ENCODE peak calls at places on chromosome 20, in six cellular contexts. R is A549, N is esophagus squamous epithelium, Y is lung, Q is HepG2, B is hepatocyte. F is an unnamed sample.

GRCh38 chr20:56628873-56629463 is at the start of gene TFAP2C:
- DNase-seq in Y (peak), Q (no peak), R (peak), N (no peak), B (peak), F (peak)

GRCh38 chr20:31674895-31675827 is 37.4 kb downstream of the COX4I2 start:
- DNase-seq in N (no peak), R (no peak), B (no peak), Y (peak), Q (no peak), F (peak)

GRCh38 chr20:22590662-22591061 is 6.3 kb upstream of the FOXA2 start:
- DNase-seq in Q (no peak), Y (no peak), N (no peak), R (no peak), B (no peak), F (no peak)

GRCh38 chr20:38109025-38109541 is 56.0 kb downstream of the TGM2 start:
- DNase-seq in Q (no peak), N (no peak), Y (no peak), B (no peak), R (no peak), F (no peak)

GRCh38 chr20:24045621-24046020 is 57.0 kb upstream of the GGTLC1 start:
- DNase-seq in Y (no peak), Q (no peak), R (no peak), N (no peak), B (no peak), F (no peak)

GRCh38 chr20:39897781-39898466 is 791.1 kb downstream of the MAFB start:
- DNase-seq in R (no peak), Q (no peak), Y (no peak), B (no peak), N (no peak), F (no peak)

GRCh38 chr20:18276821-18277220 is 11.5 kb upstream of the ZNF133 start:
- DNase-seq in N (no peak), Y (peak), R (peak), Q (peak), B (peak), F (peak)

GRCh38 chr20:4081396-4081795 is 66.0 kb upstream of the RNF24 start:
- DNase-seq in Q (no peak), Y (no peak), N (no peak), B (no peak), R (no peak), F (no peak)

GRCh38 chr20:40634891-40635290 is 54.1 kb downstream of the MAFB start:
- DNase-seq in N (no peak), Y (no peak), Q (no peak), B (no peak), R (no peak), F (no peak)

GRCh38 chr20:10137032-10137431 is 81.6 kb upstream of the SNAP25 start:
- DNase-seq in N (no peak), B (no peak), Q (no peak), Y (no peak), R (no peak), F (no peak)

GRCh38 chr20:58967652-58968429 is 13.2 kb upstream of the NELFCD start:
- DNase-seq in N (no peak), B (no peak), Y (no peak), Q (no peak), R (no peak), F (no peak)

GRCh38 chr20:17445561-17445960 is 85.6 kb downstream of the BFSP1 start:
- DNase-seq in Y (no peak), Q (no peak), N (no peak), B (no peak), R (no peak), F (no peak)

GRCh38 chr20:47960277-47960676 is 175.0 kb upstream of the SULF2 start:
- DNase-seq in B (no peak), Q (peak), Y (no peak), N (no peak), R (no peak), F (no peak)

GRCh38 chr20:4563534-4563933 is 158.2 kb upstream of the PRND start:
- DNase-seq in Y (no peak), Q (peak), N (no peak), B (peak), R (no peak), F (peak)

GRCh38 chr20:33604084-33604990 is 57.8 kb upstream of the C20orf144 start:
- DNase-seq in N (no peak), Q (no peak), Y (no peak), R (no peak), B (no peak), F (no peak)

GRCh38 chr20:10637062-10637559 is 36.7 kb downstream of the JAG1 start:
- DNase-seq in R (no peak), Q (no peak), Y (no peak), B (no peak), N (no peak), F (peak)

GRCh38 chr20:1676650-1677049 is 19.1 kb upstream of the SIRPG start:
- DNase-seq in Y (no peak), N (no peak), Q (no peak), R (no peak), B (no peak), F (no peak)

GRCh38 chr20:1871807-1872455 is 23.3 kb upstream of the SIRPA start:
- DNase-seq in Q (no peak), N (no peak), B (no peak), R (no peak), Y (no peak), F (no peak)

GRCh38 chr20:64143018-64143801 is 21.0 kb upstream of the MYT1 start:
- DNase-seq in N (no peak), Y (no peak), R (no peak), B (no peak), Q (no peak), F (no peak)

GRCh38 chr20:34390769-34391447 is 27.8 kb downstream of the ITCH start:
- DNase-seq in Q (peak), N (no peak), B (peak), R (peak), Y (peak), F (peak)

GRCh38 chr20:63580796-63581461 is 6.9 kb upstream of the HELZ2 start:
- DNase-seq in Y (no peak), Q (peak), B (peak), N (no peak), R (peak), F (peak)

GRCh38 chr20:34907616-34908469 is 31.4 kb downstream of the ACSS2 start:
- DNase-seq in Y (peak), R (peak), B (peak), Q (peak), N (no peak), F (peak)

GRCh38 chr20:57153238-57153905 is 113.1 kb downstream of the BMP7 start:
- DNase-seq in N (no peak), Q (no peak), Y (no peak), R (no peak), B (no peak), F (no peak)

GRCh38 chr20:62860391-62860923 is 1.2 kb downstream of the TCFL5 start:
- DNase-seq in Y (no peak), Q (peak), B (no peak), R (no peak), N (no peak), F (no peak)

GRCh38 chr20:7025635-7026034 is 258.1 kb downstream of the BMP2 start:
- DNase-seq in B (no peak), Q (no peak), Y (no peak), R (no peak), N (no peak), F (no peak)

GRCh38 chr20:7029005-7029404 is 261.5 kb downstream of the BMP2 start:
- DNase-seq in Q (no peak), B (no peak), R (no peak), N (no peak), Y (no peak), F (no peak)

DNA sequence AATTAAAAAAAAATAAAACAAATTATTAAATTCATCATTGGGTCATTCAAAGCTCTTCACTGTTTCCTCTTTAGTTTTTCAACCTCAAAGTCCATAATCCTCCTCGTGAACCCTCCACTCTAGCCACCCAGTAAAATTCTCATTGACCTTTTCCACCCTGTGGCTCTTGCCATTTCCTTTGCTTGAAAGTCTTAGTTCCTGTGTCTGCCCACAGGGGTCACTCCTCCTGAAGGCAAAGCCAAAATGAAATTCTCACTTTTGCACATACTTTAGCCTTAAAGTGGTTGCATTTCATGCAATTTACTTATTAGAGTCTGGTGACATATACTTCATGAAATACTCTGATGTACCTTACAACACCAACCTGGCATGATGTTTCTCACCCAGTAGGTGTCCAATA is 263.7 kb downstream of the BMP2 start:
- DNase-seq in Y (no peak), N (no peak), R (peak), B (no peak), Q (peak), F (no peak)
- TF ChIP-seq CTCF in Y (no peak), N (no peak), R (no peak), B (peak), Q (peak), F (peak)

DNA sequence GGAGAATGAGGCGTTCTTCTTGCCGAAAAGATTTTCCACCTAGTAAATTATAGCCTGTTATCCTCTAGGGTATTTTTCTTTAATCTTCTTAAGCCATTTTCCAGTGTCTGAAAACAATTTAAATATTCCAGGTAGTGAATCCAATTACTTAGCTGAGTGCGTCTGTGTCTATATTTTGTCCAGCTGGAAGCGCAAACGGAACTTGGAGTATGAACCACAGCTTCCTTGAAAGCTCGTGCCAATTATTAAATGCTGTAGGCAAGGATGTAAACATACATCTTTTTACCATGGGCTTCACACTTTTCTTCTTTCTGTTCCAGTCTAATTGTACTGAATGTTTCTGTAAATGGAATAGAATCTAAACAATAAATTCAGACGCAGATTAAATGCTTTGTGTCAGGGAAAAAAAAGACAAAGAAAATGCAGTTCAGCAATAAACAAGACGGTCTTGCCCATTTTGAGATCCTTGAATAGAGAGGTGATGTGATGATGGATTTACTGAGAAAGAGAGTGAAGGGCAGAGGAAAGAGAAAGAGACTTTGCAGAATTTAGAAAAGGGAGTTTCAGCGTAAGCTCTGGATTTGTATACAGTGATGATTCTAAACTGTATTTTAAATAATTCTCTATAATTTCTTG is 1.9 kb downstream of the PLCB1 start:
- DNase-seq in B (no peak), R (no peak), Q (no peak), N (no peak), Y (no peak), F (no peak)
- H3K27ac ChIP-seq in B (no peak), R (no peak), Q (no peak), N (peak), Y (no peak), F (no peak)

DNA sequence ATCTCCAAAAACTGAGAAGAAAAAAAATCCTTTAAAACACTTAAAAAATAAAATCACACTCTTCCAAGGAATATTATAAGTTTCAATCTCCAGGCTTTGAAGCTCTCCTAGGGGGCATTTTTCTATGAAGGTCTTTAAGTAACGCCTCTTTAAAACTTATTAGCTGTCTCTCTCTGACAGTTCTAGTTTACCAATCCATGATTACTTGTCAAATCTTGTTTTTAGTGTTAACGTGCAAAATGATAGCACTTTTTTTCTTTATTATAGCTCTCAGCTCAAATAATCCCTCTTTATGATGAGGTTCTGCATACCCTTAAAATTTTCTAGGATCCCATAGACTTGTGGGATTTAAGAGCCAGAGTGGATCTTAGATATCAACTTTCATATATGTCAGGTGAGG is 369.0 kb downstream of the DOK5 start:
- DNase-seq in B (no peak), Y (no peak), R (no peak), N (no peak), Q (no peak), F (no peak)
- H3K4me3 ChIP-seq in B (no peak), Y (no peak), R (no peak), N (no peak), Q (no peak), F (no peak)

GRCh38 chr20:309306-309840 is 12.0 kb downstream of the ZCCHC3 start:
- DNase-seq in B (peak), Y (no peak), R (no peak), Q (no peak), N (no peak), F (no peak)
- TF ChIP-seq CTCF in B (peak), Y (no peak), R (no peak), Q (peak), N (no peak), F (peak)

DNA sequence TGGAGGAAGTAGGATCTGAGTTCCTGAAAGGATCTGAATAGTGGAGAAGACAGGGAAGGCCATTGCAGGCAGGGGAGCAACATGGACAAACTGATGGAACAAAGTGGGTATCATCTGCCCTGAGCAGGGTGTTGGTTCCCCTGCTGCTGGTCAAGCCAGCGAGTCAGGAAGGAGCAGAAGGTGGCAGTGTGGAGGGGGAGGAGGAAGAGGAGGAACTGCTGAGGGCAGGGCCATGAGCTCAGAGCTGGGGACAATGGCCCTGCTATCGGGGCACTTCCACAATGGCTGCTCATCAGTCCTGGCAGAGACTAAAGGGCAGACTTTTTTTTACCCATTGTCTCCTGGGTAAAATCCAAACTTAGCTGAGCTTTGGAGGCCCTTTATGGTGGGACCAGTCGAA is 13.6 kb downstream of the CNBD2 start:
- DNase-seq in N (no peak), Q (no peak), Y (no peak), B (no peak), R (no peak), F (no peak)
- H3K27ac ChIP-seq in N (no peak), Q (no peak), Y (no peak), B (no peak), R (no peak), F (no peak)

DNA sequence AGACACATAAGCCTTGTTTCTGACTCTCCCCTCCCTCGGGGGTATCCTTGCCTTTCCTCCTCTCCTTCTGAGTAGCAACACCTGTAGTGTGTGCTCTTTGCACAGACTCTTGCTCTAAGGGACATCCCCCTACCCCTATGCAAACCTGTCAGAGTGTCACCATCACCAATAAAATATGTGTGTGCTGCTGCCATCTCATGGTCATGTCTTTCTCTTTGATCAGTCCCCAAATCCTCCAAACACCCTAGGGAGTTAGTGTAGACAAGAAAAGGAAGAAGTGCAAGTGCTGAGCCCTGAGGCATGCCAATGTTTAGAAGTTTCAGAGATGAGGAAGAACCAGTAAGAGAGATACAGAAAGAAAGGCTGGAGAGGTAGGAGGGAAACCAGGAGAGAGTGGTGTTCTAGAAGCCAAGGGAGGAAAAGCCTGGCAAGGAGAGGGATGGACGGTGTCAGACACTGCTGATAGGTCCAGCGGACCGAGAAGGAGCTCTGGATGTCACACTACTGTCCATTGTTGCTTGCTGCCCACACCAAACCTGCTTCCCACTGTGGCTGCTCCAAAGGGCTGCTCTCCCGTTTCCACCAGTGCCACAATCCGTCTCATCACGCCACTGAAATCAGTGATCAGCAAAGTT is 16.4 kb downstream of the TRMT6 start:
- DNase-seq in Q (peak), R (peak), N (no peak), Y (no peak), B (no peak), F (no peak)
- H3K4me3 ChIP-seq in Q (no peak), R (no peak), N (no peak), Y (no peak), B (no peak), F (no peak)

GRCh38 chr20:44073675-44074071 is 113.3 kb downstream of the JPH2 start:
- DNase-seq in R (no peak), Y (no peak), Q (no peak), N (no peak), B (no peak), F (no peak)

GRCh38 chr20:44075950-44076232 is 111.1 kb downstream of the JPH2 start:
- DNase-seq in R (no peak), Q (no peak), B (no peak), Y (no peak), N (no peak), F (no peak)

GRCh38 chr20:44074252-44075151 is 112.5 kb downstream of the JPH2 start:
- DNase-seq in R (no peak), Y (no peak), Q (no peak), B (no peak), N (no peak), F (peak)

GRCh38 chr20:44073011-44073674 is 113.8 kb downstream of the JPH2 start:
- DNase-seq in N (no peak), B (no peak), Q (no peak), Y (no peak), R (no peak), F (no peak)

GRCh38 chr20:44075191-44075949 is 111.6 kb downstream of the JPH2 start:
- DNase-seq in Q (no peak), N (no peak), Y (no peak), B (no peak), R (no peak), F (no peak)
- TF ChIP-seq CTCF in Q (no peak), N (no peak), Y (no peak), B (no peak), R (no peak), F (no peak)

DNA sequence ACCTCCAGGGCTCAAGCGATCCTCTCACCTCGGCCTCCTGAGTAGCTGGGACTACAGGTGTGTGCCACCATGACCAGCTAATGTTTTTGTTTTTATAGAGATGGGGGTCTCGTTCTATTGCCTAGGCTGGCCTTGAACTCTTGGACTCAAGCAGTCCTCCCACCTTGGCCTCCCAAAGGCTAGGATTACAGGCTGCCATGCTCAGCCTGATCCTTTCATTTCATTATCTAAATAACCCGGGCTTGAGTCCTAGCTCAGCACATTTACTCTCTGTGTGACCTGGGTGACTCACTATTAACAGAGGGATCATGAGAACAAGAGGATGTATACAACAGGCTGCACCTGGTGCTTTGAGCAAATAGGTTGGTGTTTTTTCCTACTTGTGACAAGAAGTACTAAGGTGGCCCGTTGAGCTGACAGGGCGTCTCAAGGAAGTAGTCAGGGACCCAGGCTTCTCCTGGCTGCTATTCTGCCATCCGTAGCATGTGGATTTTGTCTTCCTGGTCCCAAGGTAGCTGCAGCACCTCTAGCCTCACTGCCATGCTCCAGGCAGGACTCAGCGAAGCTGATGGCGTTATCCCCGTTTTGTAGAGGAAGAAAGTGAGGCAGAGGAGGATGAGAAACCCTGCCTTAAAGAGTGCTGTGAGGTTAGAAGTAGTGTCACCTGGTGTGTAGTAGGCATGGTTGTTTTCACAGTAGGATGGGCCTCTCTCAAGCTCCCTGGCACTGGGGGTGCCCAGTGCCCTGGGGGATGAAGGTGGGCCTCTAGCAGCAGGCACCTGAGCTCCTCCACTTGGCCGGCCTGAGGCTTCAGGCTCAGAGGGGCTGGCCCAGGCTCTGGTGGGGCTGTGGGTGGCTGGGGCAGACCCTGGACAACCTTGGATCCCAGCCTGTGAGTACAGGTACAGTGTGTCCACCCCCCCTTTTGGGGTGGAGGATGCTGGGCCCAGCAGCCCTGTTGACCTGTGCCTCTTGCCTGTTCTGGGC is 62.4 kb downstream of the ADNP start:
- DNase-seq in R (no peak), B (peak), Y (no peak), Q (peak), N (no peak), F (peak)
- H3K27ac ChIP-seq in R (no peak), B (peak), Y (no peak), Q (no peak), N (no peak), F (no peak)

F was measured in brain microvascular endothelial cell.